ENCODE peak calls at places on chromosomes 2 and 18, in four cellular contexts. T is GM12878, Z is lower leg skin, D is esophagus squamous epithelium. W is an unnamed sample.

GRCh38 chr18:51811883-51812282 is 528.1 kb upstream of the DCC start:
- DNase-seq in T (no peak), Z (no peak), D (no peak), W (no peak)

GRCh38 chr2:208406474-208407451 is at the start of gene PTH2R:
- DNase-seq in T (no peak), Z (no peak), D (no peak), W (no peak)

GRCh38 chr2:191811807-191812602 is 34.9 kb downstream of the CAVIN2 start:
- DNase-seq in T (no peak), Z (peak), D (no peak), W (peak)

GRCh38 chr2:162022290-162022945 is 51.6 kb downstream of the DPP4 start:
- DNase-seq in T (no peak), Z (no peak), D (no peak), W (no peak)

GRCh38 chr18:38539871-38540270 is 974.3 kb upstream of the CELF4 start:
- DNase-seq in T (no peak), Z (no peak), D (no peak), W (no peak)

GRCh38 chr2:107072150-107072940 is 186.4 kb upstream of the ST6GAL2 start:
- DNase-seq in T (no peak), Z (no peak), D (no peak), W (no peak)

GRCh38 chr2:236972491-236973379 is 113.0 kb upstream of the COPS8 start:
- DNase-seq in T (no peak), Z (peak), D (no peak), W (no peak)

GRCh38 chr18:12254137-12254819 is at the start of gene CIDEA:
- DNase-seq in T (no peak), Z (no peak), D (no peak), W (no peak)

DNA sequence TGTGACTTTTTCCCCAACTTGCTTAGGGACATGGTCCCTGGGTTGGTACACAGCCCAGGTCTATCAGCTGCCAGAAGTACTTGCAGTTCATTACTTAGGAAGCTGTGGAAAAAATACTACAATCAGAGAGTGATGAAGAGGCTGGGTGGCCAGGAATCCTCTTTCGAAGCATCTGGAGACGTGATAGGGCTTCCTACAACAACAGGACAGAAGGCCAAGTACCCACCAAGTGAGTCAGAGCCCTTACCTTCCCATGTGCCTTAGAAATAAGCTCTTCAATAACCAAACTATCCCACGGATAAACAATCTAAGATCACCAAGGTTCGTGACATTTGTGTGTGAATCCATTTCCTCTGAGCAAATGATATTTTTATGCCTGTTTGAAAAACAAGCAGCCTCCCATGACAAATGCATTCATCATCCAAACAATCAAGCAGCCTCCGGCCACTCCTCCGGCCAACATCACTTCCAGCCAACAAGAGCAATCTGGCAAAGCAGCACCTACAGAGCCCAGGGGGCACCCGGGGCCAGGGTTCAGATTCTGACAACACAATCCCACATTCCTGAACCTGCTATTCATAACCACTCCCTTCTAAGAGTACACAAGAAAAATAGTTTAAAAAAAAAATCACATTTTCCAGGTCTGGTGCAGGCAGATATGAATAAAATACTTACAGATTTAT is 26.4 kb downstream of the TBC1D8 start:
- DNase-seq in T (no peak), Z (peak), D (no peak), W (peak)
- TF ChIP-seq POLR2A in T (no peak), Z (no peak), D (no peak), W (no peak)

GRCh38 chr18:6962571-6963451 is 154.8 kb downstream of the LAMA1 start:
- DNase-seq in T (no peak), Z (no peak), D (no peak), W (no peak)
- TF ChIP-seq POLR2A in T (no peak), Z (no peak), D (no peak), W (no peak)

GRCh38 chr2:8580316-8581047 is 101.4 kb upstream of the ID2 start:
- DNase-seq in T (no peak), Z (no peak), D (no peak), W (no peak)

GRCh38 chr2:8581601-8582041 is 100.2 kb upstream of the ID2 start:
- DNase-seq in T (no peak), Z (no peak), D (no peak), W (peak)

GRCh38 chr2:8582191-8582849 is 99.5 kb upstream of the ID2 start:
- DNase-seq in T (no peak), Z (no peak), D (no peak), W (peak)

GRCh38 chr2:8579686-8580085 is 102.2 kb upstream of the ID2 start:
- DNase-seq in T (no peak), Z (no peak), D (no peak), W (no peak)

DNA sequence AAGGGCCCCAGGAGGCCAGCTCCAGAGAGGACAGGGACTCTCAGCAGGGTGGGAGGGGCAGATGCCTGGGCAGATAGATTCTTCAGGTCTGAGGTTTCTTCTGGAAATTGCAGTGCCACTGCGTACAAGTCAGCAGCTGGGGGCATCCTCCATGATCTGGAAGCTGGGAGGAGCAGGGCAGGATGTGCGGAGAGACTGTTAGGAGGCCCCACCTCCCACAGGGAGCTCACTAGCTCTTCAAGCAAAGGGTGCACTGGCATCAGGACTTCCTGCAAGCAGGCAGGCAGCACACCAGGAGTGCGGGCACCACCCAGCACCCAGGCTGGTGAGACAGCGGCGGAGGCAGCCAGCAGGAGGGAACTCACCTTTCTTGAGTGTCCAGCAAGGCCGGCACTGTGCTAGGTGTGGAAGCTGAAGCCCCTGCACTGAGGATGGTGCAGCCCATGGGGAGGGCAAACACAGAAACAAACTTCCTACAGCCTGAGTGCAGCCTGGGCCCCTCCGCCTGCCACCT is 100.8 kb upstream of the ID2 start:
- DNase-seq in T (no peak), Z (no peak), D (no peak), W (peak)
- TF ChIP-seq POLR2A in T (no peak), Z (no peak), D (no peak), W (no peak)

DNA sequence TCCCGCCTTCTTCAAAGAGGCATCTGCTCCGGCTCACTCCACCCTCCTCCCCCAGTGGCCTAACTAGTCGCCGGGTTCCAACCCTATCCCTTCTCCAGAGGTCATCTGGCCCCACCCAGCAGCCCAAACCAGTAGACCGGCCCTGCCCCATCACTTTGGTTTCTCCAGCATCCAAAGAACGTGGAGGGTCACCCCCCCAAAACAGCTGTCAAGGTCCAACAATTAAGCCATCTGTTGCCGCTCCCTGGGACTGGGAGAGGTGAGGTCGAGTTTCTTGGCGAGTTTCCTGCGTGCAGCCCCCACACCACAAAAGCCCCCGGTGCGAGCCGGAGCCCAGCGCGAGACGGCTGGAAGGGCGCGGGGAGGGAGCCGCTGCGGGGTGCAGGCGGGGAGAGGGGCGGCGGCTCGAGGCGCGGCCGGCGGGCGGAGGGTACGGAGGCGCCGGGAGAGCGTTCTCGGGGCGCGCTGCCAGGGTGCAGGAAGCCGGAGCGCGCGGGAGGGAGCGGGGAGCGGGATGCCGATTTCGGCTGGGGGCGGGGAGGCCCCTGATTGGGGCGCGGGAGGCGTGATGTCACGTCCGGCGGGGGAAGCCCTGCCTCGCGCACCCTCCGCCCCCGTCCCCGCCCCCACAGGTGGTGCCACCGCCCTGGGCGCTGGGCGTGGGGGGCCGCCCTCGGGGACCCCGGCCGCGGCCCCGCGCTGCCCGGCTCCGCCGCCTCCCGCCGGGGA is 571 bp upstream of the GPC1 start:
- DNase-seq in T (no peak), Z (peak), D (peak), W (peak)
- TF ChIP-seq POLR2A in T (peak), Z (no peak), D (peak), W (no peak)

W was measured in stomach.